ENCODE peak calls at places on chromosome 19, in five cellular contexts. C is AG10803, D is thoracic aorta, O is tibial artery, U is PC-9. L is an unnamed sample.

GRCh38 chr19:38079926-38080380 is 144.1 kb downstream of the DPF1 start:
- DNase-seq in C (peak; percentile 89), D (no peak), O (no peak), U (peak; percentile 87), L (peak; percentile 77)

GRCh38 chr19:1232231-1232637 is 5.6 kb downstream of the CBARP start:
- DNase-seq in C (no peak), D (no peak), O (no peak), U (no peak), L (no peak)

GRCh38 chr19:45173816-45174215 is 4.2 kb downstream of the TRAPPC6A start:
- DNase-seq in C (peak; percentile 79), D (no peak), O (no peak), U (no peak), L (no peak)

GRCh38 chr19:30450101-30450500 is 77.9 kb downstream of the ZNF536 start:
- DNase-seq in C (peak; percentile 70), D (no peak), O (no peak), U (no peak), L (no peak)

GRCh38 chr19:55455576-55456235 is 5.7 kb downstream of the ISOC2 start:
- DNase-seq in C (no peak), D (no peak), O (no peak), U (no peak), L (no peak)

GRCh38 chr19:40717880-40718773 is 1.2 kb downstream of the ITPKC start:
- DNase-seq in C (peak; percentile 18), D (no peak), O (peak; percentile 62), U (peak; percentile 41), L (no peak)

GRCh38 chr19:34128558-34129250 is 43.6 kb upstream of the LSM14A start:
- DNase-seq in C (peak; percentile 45), D (no peak), O (no peak), U (no peak), L (no peak)

GRCh38 chr19:45213031-45213430 is 32.2 kb downstream of the EXOC3L2 start:
- DNase-seq in C (no peak), D (no peak), O (no peak), U (no peak), L (no peak)

GRCh38 chr19:9952276-9952675 is 16.0 kb upstream of the OLFM2 start:
- DNase-seq in C (no peak), D (no peak), O (no peak), U (no peak), L (no peak)

GRCh38 chr19:50333235-50333736 is 4.1 kb upstream of the KCNC3 start:
- DNase-seq in C (peak; percentile 78), D (peak; percentile 56), O (peak; percentile 73), U (peak; percentile 95), L (peak; percentile 55)

GRCh38 chr19:47095707-47096704 is 17.6 kb downstream of the ZC3H4 start:
- DNase-seq in C (no peak), D (no peak), O (peak; percentile 59), U (peak; percentile 98), L (no peak)

GRCh38 chr19:4525563-4526002 is 7.3 kb upstream of the PLIN4 start:
- DNase-seq in C (no peak), D (no peak), O (no peak), U (no peak), L (no peak)

GRCh38 chr19:38556521-38557174 is 61.1 kb downstream of the MAP4K1 start:
- DNase-seq in C (peak; percentile 2), D (no peak), O (no peak), U (no peak), L (no peak)

GRCh38 chr19:44566984-44567383 is 37.5 kb upstream of the CEACAM20 start:
- DNase-seq in C (no peak), D (no peak), O (no peak), U (peak; percentile 89), L (peak; percentile 70)

GRCh38 chr19:43574424-43575155 is 737 bp downstream of the XRCC1 start:
- DNase-seq in C (no peak), D (no peak), O (no peak), U (no peak), L (no peak)

GRCh38 chr19:17553256-17553655 is 2.2 kb upstream of the COLGALT1 start:
- DNase-seq in C (peak; percentile 96), D (no peak), O (peak; percentile 76), U (no peak), L (no peak)

GRCh38 chr19:28847468-28847867 is 365.5 kb downstream of the UQCRFS1 start:
- DNase-seq in C (peak; percentile 49), D (no peak), O (no peak), U (no peak), L (no peak)

DNA sequence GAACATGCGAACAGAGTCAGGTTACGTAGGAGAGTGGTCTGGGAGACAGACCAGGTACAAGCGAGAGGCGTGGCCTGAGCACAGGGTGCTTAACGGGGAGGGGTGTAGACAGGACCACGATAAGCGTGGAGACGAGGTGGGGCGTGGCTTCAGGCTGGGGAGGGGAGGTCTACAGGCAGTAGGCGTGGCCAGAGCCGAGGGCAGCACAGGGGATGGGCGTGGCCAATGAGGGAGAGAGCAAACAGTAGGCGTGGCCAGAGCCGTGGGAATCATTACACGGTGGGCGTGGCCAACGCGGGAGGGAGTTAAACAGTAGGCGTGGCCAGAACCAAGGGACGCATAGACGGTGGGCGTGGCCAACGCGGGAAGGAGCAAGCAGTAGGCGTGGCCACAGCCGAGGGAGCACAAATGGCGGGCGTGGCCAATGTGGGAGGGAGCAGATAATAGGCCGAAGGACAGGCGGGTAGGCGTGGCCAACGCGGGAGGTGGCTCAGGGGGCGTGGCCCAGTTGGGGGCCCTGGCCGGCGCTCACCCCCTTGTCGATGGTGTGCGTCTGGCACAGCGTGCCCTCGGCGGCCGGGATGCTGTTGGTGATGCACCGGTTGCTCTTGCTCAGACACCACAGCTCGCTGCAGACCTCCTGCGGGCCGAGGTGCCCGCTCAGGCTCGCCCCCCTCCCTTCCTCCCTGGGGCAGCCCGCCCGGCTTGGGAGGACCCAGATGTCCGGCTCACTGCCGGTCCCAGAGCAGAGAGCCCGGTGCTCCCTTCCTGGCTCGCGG is 15.2 kb upstream of the MYO1F start:
- DNase-seq in C (peak; percentile 88), D (peak; percentile 98), O (peak; percentile 99), U (peak; percentile 41), L (no peak)
- TF ChIP-seq CTCF in C (no peak), D (no peak), O (no peak), U (no peak), L (no peak)

DNA sequence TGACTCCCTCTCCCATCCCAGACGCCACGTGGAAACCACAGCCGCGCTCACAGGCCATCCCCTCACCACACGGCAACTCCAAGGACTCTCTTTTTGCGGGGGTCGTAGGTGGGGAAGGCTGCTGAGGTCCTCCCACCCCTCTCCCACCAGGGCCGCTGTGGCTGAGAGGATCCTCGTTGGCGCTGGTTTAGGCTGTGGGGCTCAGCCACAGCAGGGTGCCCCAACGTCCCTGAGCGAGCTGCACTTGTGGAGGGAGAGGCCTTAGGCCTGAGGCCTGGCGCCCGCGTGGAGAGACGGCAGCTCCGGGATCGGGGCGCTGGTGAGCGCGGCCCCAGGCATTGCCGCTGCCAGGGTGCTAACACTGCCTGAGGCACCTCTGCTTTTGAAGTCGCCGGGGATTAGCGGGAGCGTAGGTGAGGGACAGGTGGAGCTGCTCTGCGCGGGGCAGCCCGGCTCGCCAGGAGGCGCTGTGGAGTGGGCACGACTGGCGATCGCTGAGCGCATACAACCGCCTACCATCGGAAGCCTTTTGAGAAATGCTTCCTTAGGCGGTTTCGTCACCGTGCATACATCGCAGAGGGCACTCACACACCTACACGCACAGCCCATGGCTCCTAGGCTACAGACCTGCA is 9.0 kb downstream of the ZSCAN1 start:
- DNase-seq in C (no peak), D (no peak), O (no peak), U (no peak), L (no peak)
- TF ChIP-seq CTCF in C (no peak), D (no peak), O (no peak), U (no peak), L (no peak)

DNA sequence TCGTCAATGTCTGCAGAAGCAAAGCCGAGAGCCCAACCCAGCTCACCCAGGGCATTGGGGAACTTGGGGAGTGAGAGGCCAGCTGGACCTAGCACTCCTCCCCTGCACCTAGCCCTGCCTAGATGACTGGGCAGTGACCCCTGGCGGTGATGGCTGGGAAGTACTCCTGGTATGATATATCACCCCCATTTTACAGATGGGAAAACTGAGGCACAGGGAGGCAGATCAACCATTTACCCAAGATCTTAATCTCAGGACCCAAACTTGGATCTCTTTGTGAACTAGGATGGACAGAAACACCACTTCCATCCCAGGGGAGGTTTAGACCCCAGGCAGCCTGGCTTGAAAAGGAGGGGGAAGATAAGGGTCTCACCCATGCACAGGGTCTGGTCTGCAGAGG is 43.5 kb downstream of the CCL25 start:
- DNase-seq in C (no peak), D (no peak), O (no peak), U (no peak), L (no peak)
- TF ChIP-seq CTCF in C (no peak), D (no peak), O (no peak), U (peak; percentile 58), L (no peak)

DNA sequence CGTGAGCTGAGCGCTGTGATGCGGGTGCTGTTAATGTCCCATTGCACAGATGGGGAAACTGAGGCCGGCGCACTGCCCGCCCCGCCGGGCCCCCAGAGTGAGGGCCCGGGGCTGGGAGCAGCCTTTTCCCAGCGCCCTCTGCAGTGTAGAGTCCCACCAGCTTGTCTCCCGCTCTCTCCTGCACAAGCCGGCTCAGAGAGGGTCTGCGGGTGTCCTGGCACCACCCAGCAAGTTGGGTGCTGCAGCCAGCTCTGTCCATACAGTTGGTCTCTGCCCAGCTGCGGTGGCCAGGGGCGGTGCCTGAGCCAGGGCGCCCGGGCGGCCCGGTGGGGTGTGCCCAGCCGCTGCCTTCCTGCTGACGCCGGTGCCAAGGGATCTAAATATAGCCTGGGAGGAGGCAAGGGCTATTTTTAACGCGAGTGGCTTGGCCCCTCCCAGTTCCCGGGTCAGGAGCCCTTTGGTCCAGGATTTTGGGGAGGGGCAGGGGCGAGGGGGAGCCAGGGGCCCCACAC is 19.3 kb downstream of the GADD45B start:
- DNase-seq in C (peak; percentile 76), D (peak; percentile 66), O (peak; percentile 84), U (peak; percentile 59), L (no peak)
- TF ChIP-seq CTCF in C (peak; percentile 2), D (no peak), O (no peak), U (no peak), L (no peak)

GRCh38 chr19:7917292-7918061 is 2.7 kb upstream of the SNAPC2 start:
- DNase-seq in C (peak; percentile 59), D (no peak), O (no peak), U (no peak), L (no peak)

GRCh38 chr19:7915250-7916136 is 863 bp downstream of the TGFBR3L start:
- DNase-seq in C (no peak), D (no peak), O (no peak), U (no peak), L (no peak)

GRCh38 chr19:7916908-7917291 is 2.3 kb downstream of the TGFBR3L start:
- DNase-seq in C (no peak), D (no peak), O (no peak), U (no peak), L (no peak)

GRCh38 chr19:7914598-7915045 is at the start of gene TGFBR3L:
- DNase-seq in C (no peak), D (no peak), O (no peak), U (no peak), L (no peak)

GRCh38 chr19:7916137-7916907 is 1.7 kb downstream of the TGFBR3L start:
- DNase-seq in C (no peak), D (no peak), O (no peak), U (no peak), L (no peak)
- TF ChIP-seq CTCF in C (no peak), D (no peak), O (no peak), U (no peak), L (no peak)

GRCh38 chr19:16383584-16384161 is 59.0 kb downstream of the KLF2 start:
- DNase-seq in C (no peak), D (no peak), O (no peak), U (no peak), L (no peak)
- TF ChIP-seq CTCF in C (no peak), D (no peak), O (no peak), U (peak; percentile 24), L (no peak)